ENCODE peak calls at places on chromosomes 1 and 21, in six cellular contexts. X is B cell, N is T-helper 2 cell, D is Calu3, V is AG04450, K is posterior vena cava. T is an unnamed sample.

GRCh38 chr21:44593598-44594405 is 1.5 kb upstream of the KRTAP10-6 start:
- DNase-seq in N (no peak), D (no peak), X (no peak), K (peak), V (no peak), T (no peak)

GRCh38 chr1:178052650-178053461 is 41.0 kb upstream of the RASAL2 start:
- DNase-seq in K (no peak), N (no peak), X (no peak), V (no peak), D (no peak), T (no peak)

GRCh38 chr1:12039141-12039525 is 19.8 kb downstream of the MIIP start:
- DNase-seq in X (no peak), K (no peak), N (no peak), D (no peak), V (no peak), T (no peak)

GRCh38 chr1:227299688-227300087 is 18.6 kb downstream of the CDC42BPA start:
- DNase-seq in K (no peak), N (no peak), X (no peak), V (no peak), D (no peak), T (no peak)

GRCh38 chr1:147287133-147287865 is 44.8 kb downstream of the CHD1L start:
- DNase-seq in N (no peak), X (no peak), D (no peak), K (no peak), V (no peak), T (no peak)

GRCh38 chr1:245045087-245045881 is 109.5 kb upstream of the KIF26B start:
- DNase-seq in X (no peak), D (peak), N (no peak), V (no peak), K (no peak), T (no peak)

GRCh38 chr21:35861656-35862055 is 198.7 kb downstream of the SETD4 start:
- DNase-seq in X (no peak), V (no peak), D (no peak), K (no peak), N (no peak), T (no peak)

GRCh38 chr1:25033828-25034451 is 103.9 kb upstream of the RUNX3 start:
- DNase-seq in X (peak), N (peak), V (no peak), D (no peak), K (peak), T (no peak)

GRCh38 chr21:35932232-35932911 is 128.0 kb downstream of the SETD4 start:
- DNase-seq in N (no peak), D (no peak), V (peak), X (peak), K (no peak), T (peak)

GRCh38 chr1:168691541-168691940 is 37.5 kb downstream of the DPT start:
- DNase-seq in V (no peak), X (no peak), K (no peak), D (no peak), N (no peak), T (no peak)

GRCh38 chr1:248114890-248115289 is 19.9 kb downstream of the OR2L13 start:
- DNase-seq in K (no peak), N (no peak), V (no peak), X (no peak), D (no peak), T (no peak)

GRCh38 chr21:29164330-29164942 is 34.0 kb downstream of the MAP3K7CL start:
- DNase-seq in N (no peak), D (no peak), K (no peak), X (no peak), V (no peak), T (no peak)

GRCh38 chr21:43284700-43285099 is 115.9 kb downstream of the CRYAA start:
- DNase-seq in K (no peak), N (no peak), D (no peak), V (no peak), X (no peak), T (no peak)

GRCh38 chr1:32702599-32703478 is at the start of gene SYNC:
- DNase-seq in V (peak), N (no peak), D (peak), K (peak), X (no peak), T (no peak)

T was measured in Jurkat, Clone E6-1.